ENCODE peak calls at places on chromosomes 16 and 17, in six cellular contexts. A, H, P, V, C and Y are unnamed samples.

GRCh38 chr17:27206447-27206846 is 87.5 kb upstream of the WSB1 start:
- DNase-seq in A (no peak), V (no peak), C (no peak), P (no peak), H (no peak), Y (no peak)

GRCh38 chr17:13626703-13627102 is 25.0 kb upstream of the HS3ST3A1 start:
- DNase-seq in C (no peak), V (peak), H (no peak), P (peak), A (no peak), Y (peak)

GRCh38 chr16:75209944-75210343 is 3.0 kb upstream of the CTRB2 start:
- DNase-seq in C (no peak), A (no peak), H (no peak), V (no peak), P (no peak), Y (no peak)

GRCh38 chr16:47045459-47045858 is 72.0 kb upstream of the DNAJA2 start:
- DNase-seq in V (no peak), A (no peak), C (no peak), H (no peak), P (no peak), Y (no peak)

GRCh38 chr17:38727661-38728220 is 2.4 kb upstream of the CISD3 start:
- DNase-seq in V (no peak), H (no peak), A (no peak), P (no peak), C (no peak), Y (no peak)

GRCh38 chr16:81172769-81173658 is 65.5 kb upstream of the BCO1 start:
- DNase-seq in A (no peak), P (no peak), C (no peak), H (no peak), V (no peak), Y (no peak)

GRCh38 chr17:48037036-48037881 is at the start of gene COPZ2:
- DNase-seq in A (peak), P (no peak), V (no peak), H (peak), C (peak), Y (no peak)

GRCh38 chr16:12618515-12618914 is 185.2 kb downstream of the CPPED1 start:
- DNase-seq in V (no peak), C (no peak), P (no peak), H (no peak), A (no peak), Y (no peak)

GRCh38 chr17:72717276-72717675 is 375.2 kb downstream of the SLC39A11 start:
- DNase-seq in P (no peak), V (no peak), C (no peak), H (no peak), A (no peak), Y (no peak)

GRCh38 chr17:9244066-9245052 is 223.0 kb downstream of the NTN1 start:
- DNase-seq in C (peak), V (peak), A (no peak), H (no peak), P (no peak), Y (peak)

GRCh38 chr17:21382560-21383495 is 6.7 kb downstream of the KCNJ12 start:
- DNase-seq in A (no peak), P (no peak), H (no peak), C (no peak), V (no peak), Y (no peak)

GRCh38 chr16:57889960-57890751 is 80.8 kb downstream of the CNGB1 start:
- DNase-seq in H (no peak), V (no peak), C (no peak), A (no peak), P (no peak), Y (peak)

GRCh38 chr16:78704421-78704820 is 605.0 kb downstream of the WWOX start:
- DNase-seq in V (no peak), A (no peak), P (peak), C (no peak), H (peak), Y (no peak)

GRCh38 chr17:65942592-65942991 is 249.3 kb downstream of the CEP112 start:
- DNase-seq in P (no peak), C (no peak), H (no peak), V (no peak), A (no peak), Y (no peak)

GRCh38 chr16:84582958-84583516 is 34.8 kb downstream of the COTL1 start:
- DNase-seq in A (no peak), C (no peak), V (peak), P (no peak), H (no peak), Y (no peak)

GRCh38 chr17:55237268-55237667 is 27.5 kb upstream of the HLF start:
- DNase-seq in P (no peak), C (no peak), H (no peak), A (no peak), V (no peak), Y (no peak)

GRCh38 chr17:69350911-69351310 is 24.0 kb upstream of the ABCA5 start:
- DNase-seq in H (no peak), C (no peak), A (no peak), P (no peak), V (no peak), Y (no peak)

GRCh38 chr16:75804368-75804767 is 78.1 kb upstream of the CPHXL start:
- DNase-seq in P (no peak), C (no peak), H (no peak), V (no peak), A (no peak), Y (no peak)

GRCh38 chr16:4615389-4616046 is 830 bp upstream of the UBALD1 start:
- DNase-seq in C (peak), P (no peak), H (no peak), A (no peak), V (no peak), Y (no peak)

GRCh38 chr17:34993031-34993430 is 12.7 kb downstream of the LIG3 start:
- DNase-seq in C (no peak), P (no peak), V (no peak), A (no peak), H (no peak), Y (no peak)

GRCh38 chr17:57908278-57908677 is 46.9 kb downstream of the CUEDC1 start:
- DNase-seq in P (no peak), H (no peak), C (no peak), A (no peak), V (no peak), Y (no peak)

GRCh38 chr17:57905875-57906455 is 49.2 kb downstream of the CUEDC1 start:
- DNase-seq in A (no peak), V (no peak), C (no peak), H (no peak), P (no peak), Y (no peak)

GRCh38 chr17:57903961-57904360 is 51.3 kb downstream of the CUEDC1 start:
- DNase-seq in P (no peak), A (no peak), H (no peak), V (no peak), C (no peak), Y (no peak)

GRCh38 chr17:57909548-57909947 is 45.7 kb downstream of the CUEDC1 start:
- DNase-seq in P (no peak), A (no peak), C (no peak), V (no peak), H (no peak), Y (no peak)

DNA sequence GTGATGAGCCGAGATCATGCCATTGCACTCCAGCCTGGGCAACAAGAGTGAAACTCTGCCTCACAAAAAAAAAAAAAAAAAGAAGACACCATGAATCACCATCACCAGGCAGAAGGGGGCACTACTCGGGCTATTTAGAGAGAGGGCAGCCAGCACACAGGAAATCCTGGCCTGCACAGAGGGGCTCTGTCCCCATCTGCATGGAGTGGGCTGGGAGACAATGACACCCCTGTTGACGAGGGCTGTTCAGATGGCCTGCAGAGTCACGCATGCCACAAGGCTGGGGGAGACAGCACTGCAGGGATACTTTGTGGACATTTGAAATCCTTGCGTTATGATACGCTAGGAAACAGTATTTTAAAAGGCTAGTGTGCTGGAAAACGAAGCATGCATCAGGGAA is 48.3 kb downstream of the CUEDC1 start:
- DNase-seq in A (no peak), V (no peak), C (no peak), H (no peak), P (no peak), Y (no peak)
- TF ChIP-seq CTCF in A (no peak), V (peak), C (no peak), H (no peak), P (no peak), Y (peak)

GRCh38 chr17:60410001-60410400 is 12.3 kb upstream of the CHCT1 start:
- DNase-seq in C (no peak), A (no peak), P (no peak), H (no peak), V (no peak), Y (no peak)

GRCh38 chr17:60401819-60402218 is 9.9 kb upstream of the USP32 start:
- DNase-seq in H (no peak), P (no peak), A (no peak), C (no peak), V (no peak), Y (no peak)

DNA sequence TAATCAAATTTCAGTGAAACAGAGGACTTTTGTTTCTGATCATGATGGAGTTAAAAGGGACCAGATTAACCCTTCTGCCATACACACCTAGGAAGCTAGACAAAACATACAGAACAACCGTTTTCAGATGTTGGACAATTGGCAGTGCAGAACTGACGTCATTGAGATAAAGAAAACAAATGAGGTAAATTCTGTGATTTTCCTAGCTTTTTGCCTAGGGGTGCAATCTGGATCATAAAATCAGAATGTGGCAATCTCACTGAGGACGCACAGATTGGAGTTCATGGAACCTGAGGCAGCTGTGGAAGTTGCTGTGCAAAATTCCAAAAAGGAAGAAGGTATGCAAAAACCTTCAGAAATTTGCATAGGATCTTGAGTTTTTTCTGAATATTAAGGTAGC is 15.0 kb upstream of the USP32 start:
- DNase-seq in C (no peak), H (no peak), V (no peak), P (no peak), A (no peak), Y (no peak)
- H3K4me3 ChIP-seq in C (no peak), H (no peak), V (no peak), P (no peak), A (no peak), Y (no peak)

DNA sequence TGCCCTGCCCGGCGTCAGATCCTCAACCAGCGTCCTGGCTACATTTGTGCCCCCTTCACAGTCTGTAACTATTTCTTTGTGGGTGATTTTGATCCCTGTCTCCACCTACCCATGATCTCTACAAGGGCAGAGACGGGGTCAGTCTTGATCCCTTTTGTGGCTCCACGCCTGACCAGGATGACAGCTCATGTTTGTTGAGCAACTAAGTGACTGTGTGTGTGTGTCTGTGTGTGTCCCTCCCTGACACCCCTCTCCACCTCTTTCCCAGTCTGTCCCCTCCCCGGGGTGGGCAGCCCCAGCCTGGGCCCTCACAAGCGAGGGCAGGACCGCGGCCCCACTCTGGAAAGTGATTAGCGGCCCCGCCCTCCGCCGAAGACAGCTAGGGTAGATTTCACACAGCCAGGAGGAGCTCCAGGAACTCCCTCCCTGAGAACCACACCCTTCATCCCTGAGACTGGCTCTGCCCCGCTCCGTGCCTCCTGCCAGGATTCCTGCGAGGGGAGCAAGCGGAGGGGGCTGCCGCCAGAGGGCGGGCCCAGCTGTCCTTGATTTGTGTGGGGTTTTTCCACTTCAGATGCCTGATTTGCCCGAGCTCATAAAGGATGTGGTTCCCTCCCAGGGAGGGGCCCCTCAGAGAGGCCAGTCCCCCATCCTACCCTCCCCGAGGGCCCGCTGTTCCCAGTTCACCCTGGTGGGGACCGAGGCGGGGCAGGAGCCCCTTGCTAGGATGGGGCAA is 5.3 kb upstream of the HS3ST6 start:
- DNase-seq in V (no peak), P (peak), H (peak), C (no peak), A (peak), Y (no peak)
- TF ChIP-seq CTCF in V (peak), P (peak), H (peak), C (no peak), A (peak), Y (peak)

GRCh38 chr17:12512712-12513355 is 152.9 kb upstream of the MYOCD start:
- DNase-seq in H (no peak), A (no peak), P (no peak), C (no peak), V (no peak), Y (no peak)
- H3K4me3 ChIP-seq in H (no peak), A (no peak), P (no peak), C (no peak), V (no peak), Y (no peak)

DNA sequence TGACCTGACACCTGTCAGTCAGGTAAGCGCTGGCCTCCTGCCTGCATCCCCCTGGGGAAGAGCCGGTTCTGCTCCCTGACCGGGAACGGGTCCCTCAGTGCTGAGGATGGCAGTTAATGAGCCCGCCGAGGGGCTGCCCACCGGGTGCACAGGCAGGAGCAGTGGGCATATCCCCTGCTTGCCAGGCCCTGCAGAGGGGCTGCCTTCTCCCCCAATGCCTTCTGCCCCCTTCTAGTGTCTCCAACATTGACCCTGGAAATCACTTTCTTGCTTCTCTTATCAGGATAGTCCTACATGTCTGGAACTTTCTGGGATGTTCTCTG is 388.5 kb downstream of the SEC14L1 start:
- DNase-seq in V (no peak), H (no peak), C (no peak), P (no peak), A (no peak), Y (no peak)
- TF ChIP-seq CTCF in V (no peak), H (no peak), C (no peak), P (no peak), A (no peak), Y (no peak)

GRCh38 chr16:87207965-87208364 is 109.2 kb downstream of the C16orf95 start:
- DNase-seq in A (no peak), C (no peak), H (no peak), P (no peak), V (no peak), Y (no peak)
- H3K4me3 ChIP-seq in A (no peak), C (no peak), H (no peak), P (no peak), V (no peak), Y (no peak)

DNA sequence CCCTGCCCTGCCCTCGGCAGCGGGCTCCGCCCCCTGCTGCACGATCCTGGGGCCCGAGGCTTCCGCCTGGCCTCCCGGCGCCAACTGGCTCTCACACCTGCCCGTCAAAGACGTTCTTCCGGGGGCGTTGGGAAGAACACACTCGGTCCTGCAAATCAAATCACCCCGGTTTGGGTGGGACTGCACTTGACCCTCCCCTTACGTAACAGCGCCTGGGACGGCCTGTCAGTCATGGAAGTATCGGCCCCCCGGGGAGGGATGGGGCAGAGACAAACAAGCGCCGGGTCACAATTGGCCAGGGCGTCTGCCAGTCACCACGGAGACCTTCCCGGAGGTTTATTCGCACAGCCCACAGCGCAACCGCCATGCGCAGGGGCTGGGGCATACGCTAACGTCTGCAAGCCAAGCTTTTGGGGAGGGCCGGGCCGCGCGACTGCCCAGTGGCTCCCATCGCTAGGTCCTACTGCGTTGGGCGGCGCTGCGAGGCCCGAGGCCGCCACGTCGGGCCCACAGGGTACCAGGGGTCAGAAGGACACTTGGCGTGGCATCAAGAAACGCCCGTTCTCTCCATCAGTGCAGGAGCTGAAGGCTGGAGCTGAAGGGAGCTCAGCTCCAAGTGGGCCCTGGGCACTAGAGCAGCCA is 382 bp upstream of the AKTIP start:
- DNase-seq in H (peak), V (peak), C (peak), A (peak), P (peak), Y (peak)
- TF ChIP-seq CTCF in H (no peak), V (no peak), C (no peak), A (no peak), P (no peak), Y (no peak)

GRCh38 chr16:49839462-49839825 is 16.5 kb downstream of the ZNF423 start:
- DNase-seq in P (no peak), A (no peak), V (no peak), H (no peak), C (no peak), Y (no peak)

GRCh38 chr16:49836668-49837067 is 19.2 kb downstream of the ZNF423 start:
- DNase-seq in P (no peak), A (no peak), C (no peak), V (no peak), H (no peak), Y (no peak)

GRCh38 chr16:49837673-49838360 is 18.1 kb downstream of the ZNF423 start:
- DNase-seq in A (no peak), C (no peak), P (no peak), H (no peak), V (no peak), Y (no peak)

GRCh38 chr16:49838361-49838638 is 17.6 kb downstream of the ZNF423 start:
- DNase-seq in P (no peak), H (no peak), C (no peak), A (no peak), V (no peak), Y (no peak)

GRCh38 chr16:49838639-49839461 is 17.1 kb downstream of the ZNF423 start:
- DNase-seq in P (no peak), A (no peak), C (peak), V (no peak), H (peak), Y (no peak)
- H3K4me3 ChIP-seq in P (no peak), A (no peak), C (peak), V (no peak), H (no peak), Y (no peak)

DNA sequence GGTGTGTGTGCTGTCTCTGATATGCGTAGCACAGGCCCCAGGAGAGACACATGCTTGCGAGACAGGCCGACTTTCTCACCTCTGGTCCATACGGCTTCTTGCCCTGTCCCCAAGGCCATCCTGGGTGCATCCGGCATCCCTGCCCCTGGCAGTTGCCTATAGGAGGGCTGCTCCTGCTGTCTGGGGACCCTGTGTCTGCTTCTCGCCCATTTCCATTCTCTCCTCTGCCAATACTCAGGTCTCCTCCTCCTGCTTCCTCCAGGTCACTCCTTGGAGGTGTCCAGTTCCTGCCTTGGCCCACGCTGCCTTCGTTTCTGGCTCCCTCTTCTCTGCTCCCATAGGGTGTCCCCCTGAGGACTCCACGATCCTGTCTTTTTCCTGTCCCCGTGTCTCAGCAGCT is 89.0 kb downstream of the DNAH17 start:
- DNase-seq in A (no peak), C (no peak), P (no peak), H (no peak), V (no peak), Y (no peak)
- TF ChIP-seq CTCF in A (no peak), C (no peak), P (no peak), H (no peak), V (no peak), Y (no peak)

GRCh38 chr16:66549284-66550131 is at the start of gene TK2:
- DNase-seq in P (peak), A (peak), V (peak), H (peak), C (peak), Y (no peak)

GRCh38 chr16:66552288-66553143 is at the start of gene CKLF:
- DNase-seq in P (peak), H (peak), A (peak), V (peak), C (peak), Y (peak)

GRCh38 chr16:66551788-66552287 is 538 bp upstream of the CKLF start:
- DNase-seq in C (no peak), V (no peak), P (no peak), H (no peak), A (no peak), Y (no peak)

GRCh38 chr16:66553223-66553622 is 847 bp downstream of the CKLF start:
- DNase-seq in V (no peak), A (no peak), C (no peak), P (no peak), H (no peak), Y (no peak)

DNA sequence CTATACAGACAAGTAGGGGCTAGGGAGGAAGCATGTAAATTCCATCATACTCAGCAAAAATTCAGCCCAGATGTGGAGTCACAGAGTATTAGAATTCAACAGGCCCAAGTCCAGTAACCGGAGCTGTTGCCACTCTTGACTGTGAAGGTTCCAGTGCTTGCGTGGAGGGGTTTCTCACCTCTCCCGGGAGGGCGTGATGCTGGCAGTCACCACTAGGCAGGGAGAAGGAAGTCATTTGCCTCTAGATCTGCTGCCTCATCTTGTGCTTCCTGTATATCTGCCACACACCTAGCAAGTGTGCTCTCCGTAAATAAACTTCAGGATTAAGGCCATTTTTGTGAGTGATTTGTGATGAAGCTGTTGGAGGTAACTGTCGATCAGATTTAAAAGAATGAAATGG is 1.0 kb upstream of the CKLF start:
- DNase-seq in C (no peak), V (no peak), P (peak), H (peak), A (peak), Y (no peak)
- H3K4me3 ChIP-seq in C (no peak), V (no peak), P (no peak), H (no peak), A (no peak), Y (no peak)